ENCODE peak calls at places on chromosome 5, in five cellular contexts. One of them, this sample, is unnamed.

GRCh38 chr5:1638658-1639400 is 115.1 kb upstream of the LPCAT1 start:
- DNase-seq in PC-9: no peak
- DNase-seq in GM23248: no peak
- DNase-seq in neural progenitor cell: no peak
- DNase-seq in GM23338: no peak
- DNase-seq in this sample: no peak

GRCh38 chr5:148542812-148543211 is 111.5 kb downstream of the HTR4 start:
- DNase-seq in PC-9: no peak
- DNase-seq in GM23338: no peak
- DNase-seq in neural progenitor cell: no peak
- DNase-seq in GM23248: peak; percentile 81
- DNase-seq in this sample: no peak

GRCh38 chr5:139383275-139383992 is at the start of gene SLC23A1:
- DNase-seq in neural progenitor cell: no peak
- DNase-seq in GM23248: peak; percentile 47
- DNase-seq in PC-9: peak; percentile 53
- DNase-seq in GM23338: no peak
- DNase-seq in this sample: no peak

GRCh38 chr5:56480305-56481146 is 247.4 kb upstream of the ANKRD55 start:
- DNase-seq in GM23248: peak; percentile 86
- DNase-seq in GM23338: peak; percentile 74
- DNase-seq in PC-9: peak; percentile 37
- DNase-seq in neural progenitor cell: peak; percentile 87
- DNase-seq in this sample: peak; percentile 33

GRCh38 chr5:180139731-180140626 is 68.4 kb upstream of the RNF130 start:
- DNase-seq in neural progenitor cell: no peak
- DNase-seq in GM23248: no peak
- DNase-seq in GM23338: no peak
- DNase-seq in PC-9: no peak
- DNase-seq in this sample: no peak

GRCh38 chr5:114018178-114018577 is 343.7 kb upstream of the KCNN2 start:
- DNase-seq in GM23338: peak; percentile 47
- DNase-seq in neural progenitor cell: peak; percentile 52
- DNase-seq in PC-9: no peak
- DNase-seq in GM23248: no peak
- DNase-seq in this sample: no peak

GRCh38 chr5:77679791-77680190 is 41.3 kb upstream of the OTP start:
- DNase-seq in neural progenitor cell: no peak
- DNase-seq in GM23338: no peak
- DNase-seq in GM23248: peak; percentile 75
- DNase-seq in PC-9: no peak
- DNase-seq in this sample: no peak

GRCh38 chr5:108387756-108388155 is 5.9 kb upstream of the FBXL17 start:
- DNase-seq in PC-9: no peak
- DNase-seq in GM23248: no peak
- DNase-seq in GM23338: no peak
- DNase-seq in neural progenitor cell: no peak
- DNase-seq in this sample: no peak

GRCh38 chr5:172453206-172453985 is 929 bp downstream of the SH3PXD2B start:
- DNase-seq in GM23338: peak; percentile 84
- DNase-seq in GM23248: peak; percentile 87
- DNase-seq in PC-9: peak; percentile 63
- DNase-seq in neural progenitor cell: peak; percentile 88
- DNase-seq in this sample: peak; percentile 71

GRCh38 chr5:74517700-74518099 is 122.8 kb downstream of the ENC1 start:
- DNase-seq in PC-9: no peak
- DNase-seq in neural progenitor cell: no peak
- DNase-seq in GM23338: no peak
- DNase-seq in GM23248: peak; percentile 91
- DNase-seq in this sample: no peak

GRCh38 chr5:153562189-153562588 is 71.7 kb downstream of the GRIA1 start:
- DNase-seq in GM23338: no peak
- DNase-seq in neural progenitor cell: no peak
- DNase-seq in GM23248: peak; percentile 75
- DNase-seq in PC-9: peak; percentile 53
- DNase-seq in this sample: no peak

GRCh38 chr5:77486344-77486962 is 5.7 kb downstream of the WDR41 start:
- DNase-seq in GM23338: no peak
- DNase-seq in GM23248: no peak
- DNase-seq in PC-9: no peak
- DNase-seq in neural progenitor cell: no peak
- DNase-seq in this sample: no peak

GRCh38 chr5:1901081-1901480 is 18.4 kb upstream of the IRX4 start:
- DNase-seq in neural progenitor cell: no peak
- DNase-seq in GM23338: no peak
- DNase-seq in GM23248: peak; percentile 45
- DNase-seq in PC-9: no peak
- DNase-seq in this sample: no peak

GRCh38 chr5:124735169-124735858 is 11.1 kb downstream of the ZNF608 start:
- DNase-seq in PC-9: no peak
- DNase-seq in GM23248: peak; percentile 89
- DNase-seq in neural progenitor cell: peak; percentile 87
- DNase-seq in GM23338: peak; percentile 84
- DNase-seq in this sample: peak; percentile 73

GRCh38 chr5:143824851-143825720 is 13.1 kb downstream of the HMHB1 start:
- DNase-seq in GM23338: peak; percentile 92
- DNase-seq in GM23248: peak; percentile 75
- DNase-seq in neural progenitor cell: peak; percentile 88
- DNase-seq in PC-9: peak; percentile 79
- DNase-seq in this sample: peak; percentile 76

GRCh38 chr5:164934039-164934438 is 1428.6 kb downstream of the MAT2B start:
- DNase-seq in neural progenitor cell: no peak
- DNase-seq in GM23248: no peak
- DNase-seq in PC-9: no peak
- DNase-seq in GM23338: no peak
- DNase-seq in this sample: no peak

GRCh38 chr5:39584921-39585320 is 160.1 kb upstream of the DAB2 start:
- DNase-seq in PC-9: no peak
- DNase-seq in GM23248: peak; percentile 54
- DNase-seq in GM23338: no peak
- DNase-seq in neural progenitor cell: no peak
- DNase-seq in this sample: no peak

GRCh38 chr5:172769598-172770373 is 1.2 kb downstream of the DUSP1 start:
- DNase-seq in GM23248: peak; percentile 54
- DNase-seq in PC-9: no peak
- DNase-seq in GM23338: peak; percentile 31
- DNase-seq in neural progenitor cell: peak; percentile 30
- DNase-seq in this sample: peak; percentile 38

GRCh38 chr5:137752873-137753226 is 1.3 kb downstream of the HNRNPA0 start:
- DNase-seq in PC-9: peak; percentile 21
- DNase-seq in neural progenitor cell: no peak
- DNase-seq in GM23338: peak; percentile 72
- DNase-seq in GM23248: no peak
- DNase-seq in this sample: peak; percentile 47

GRCh38 chr5:117761190-117761589 is 1186.6 kb upstream of the SEMA6A start:
- DNase-seq in GM23248: no peak
- DNase-seq in PC-9: no peak
- DNase-seq in neural progenitor cell: no peak
- DNase-seq in GM23338: peak; percentile 23
- DNase-seq in this sample: no peak

GRCh38 chr5:9192286-9192685 is 353.6 kb downstream of the SEMA5A start:
- DNase-seq in PC-9: no peak
- DNase-seq in GM23338: no peak
- DNase-seq in neural progenitor cell: no peak
- DNase-seq in GM23248: no peak
- DNase-seq in this sample: no peak

GRCh38 chr5:43711496-43711895 is 108.5 kb downstream of the NNT start:
- DNase-seq in neural progenitor cell: no peak
- DNase-seq in GM23338: no peak
- DNase-seq in GM23248: peak; percentile 11
- DNase-seq in PC-9: no peak
- DNase-seq in this sample: peak; percentile 51

GRCh38 chr5:156328766-156329165 is 1.8 kb downstream of the SGCD start:
- DNase-seq in GM23248: peak; percentile 50
- DNase-seq in GM23338: no peak
- DNase-seq in neural progenitor cell: no peak
- DNase-seq in PC-9: no peak
- DNase-seq in this sample: no peak

GRCh38 chr5:88660326-88660946 is 222.5 kb downstream of the MEF2C start:
- DNase-seq in PC-9: peak; percentile 79
- DNase-seq in GM23338: peak; percentile 73
- DNase-seq in neural progenitor cell: peak; percentile 68
- DNase-seq in GM23248: peak; percentile 66
- DNase-seq in this sample: no peak
- TF ChIP-seq EZH2 in PC-9: no peak
- TF ChIP-seq EZH2 in GM23338: no peak
- TF ChIP-seq EZH2 in neural progenitor cell: no peak
- TF ChIP-seq EZH2 in GM23248: no peak
- TF ChIP-seq EZH2 in this sample: no peak

DNA sequence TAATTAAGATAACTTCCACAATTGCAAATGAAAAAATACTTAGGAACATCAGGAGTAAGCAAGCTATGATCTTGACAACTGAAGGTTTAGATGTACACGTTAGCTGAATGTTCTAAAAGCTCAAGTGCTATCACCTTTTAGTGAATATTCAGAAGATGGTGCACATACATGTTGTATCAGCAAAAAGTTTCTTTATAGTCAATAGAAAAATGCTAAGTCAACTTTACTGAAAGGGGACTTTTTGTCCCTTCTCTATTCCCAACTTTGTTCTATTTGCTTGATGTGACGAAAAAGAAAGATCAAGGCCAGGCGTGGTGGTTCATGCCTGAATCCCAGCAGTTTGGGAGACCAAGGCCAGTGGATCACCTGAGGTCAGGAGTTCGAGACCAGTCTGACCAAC is 7.6 kb upstream of the RGMB start:
- DNase-seq in neural progenitor cell: no peak
- DNase-seq in GM23338: no peak
- DNase-seq in PC-9: no peak
- DNase-seq in GM23248: no peak
- DNase-seq in this sample: no peak
- TF ChIP-seq EZH2 in neural progenitor cell: no peak
- TF ChIP-seq EZH2 in GM23338: no peak
- TF ChIP-seq EZH2 in PC-9: no peak
- TF ChIP-seq EZH2 in GM23248: no peak
- TF ChIP-seq EZH2 in this sample: no peak

GRCh38 chr5:171316258-171317121 is 7.4 kb downstream of the TLX3 start:
- DNase-seq in PC-9: no peak
- DNase-seq in neural progenitor cell: peak; percentile 74
- DNase-seq in GM23338: peak; percentile 67
- DNase-seq in GM23248: no peak
- DNase-seq in this sample: no peak
- TF ChIP-seq EZH2 in PC-9: no peak
- TF ChIP-seq EZH2 in neural progenitor cell: peak; percentile 90
- TF ChIP-seq EZH2 in GM23338: peak; percentile 79
- TF ChIP-seq EZH2 in GM23248: no peak
- TF ChIP-seq EZH2 in this sample: peak; percentile 81

GRCh38 chr5:16616536-16617271 is at the start of gene RETREG1:
- DNase-seq in PC-9: peak; percentile 62
- DNase-seq in GM23248: peak; percentile 51
- DNase-seq in GM23338: peak; percentile 69
- DNase-seq in neural progenitor cell: peak; percentile 70
- DNase-seq in this sample: peak; percentile 69
- TF ChIP-seq EZH2 in PC-9: no peak
- TF ChIP-seq EZH2 in GM23248: no peak
- TF ChIP-seq EZH2 in GM23338: no peak
- TF ChIP-seq EZH2 in neural progenitor cell: peak; percentile 56
- TF ChIP-seq EZH2 in this sample: no peak

DNA sequence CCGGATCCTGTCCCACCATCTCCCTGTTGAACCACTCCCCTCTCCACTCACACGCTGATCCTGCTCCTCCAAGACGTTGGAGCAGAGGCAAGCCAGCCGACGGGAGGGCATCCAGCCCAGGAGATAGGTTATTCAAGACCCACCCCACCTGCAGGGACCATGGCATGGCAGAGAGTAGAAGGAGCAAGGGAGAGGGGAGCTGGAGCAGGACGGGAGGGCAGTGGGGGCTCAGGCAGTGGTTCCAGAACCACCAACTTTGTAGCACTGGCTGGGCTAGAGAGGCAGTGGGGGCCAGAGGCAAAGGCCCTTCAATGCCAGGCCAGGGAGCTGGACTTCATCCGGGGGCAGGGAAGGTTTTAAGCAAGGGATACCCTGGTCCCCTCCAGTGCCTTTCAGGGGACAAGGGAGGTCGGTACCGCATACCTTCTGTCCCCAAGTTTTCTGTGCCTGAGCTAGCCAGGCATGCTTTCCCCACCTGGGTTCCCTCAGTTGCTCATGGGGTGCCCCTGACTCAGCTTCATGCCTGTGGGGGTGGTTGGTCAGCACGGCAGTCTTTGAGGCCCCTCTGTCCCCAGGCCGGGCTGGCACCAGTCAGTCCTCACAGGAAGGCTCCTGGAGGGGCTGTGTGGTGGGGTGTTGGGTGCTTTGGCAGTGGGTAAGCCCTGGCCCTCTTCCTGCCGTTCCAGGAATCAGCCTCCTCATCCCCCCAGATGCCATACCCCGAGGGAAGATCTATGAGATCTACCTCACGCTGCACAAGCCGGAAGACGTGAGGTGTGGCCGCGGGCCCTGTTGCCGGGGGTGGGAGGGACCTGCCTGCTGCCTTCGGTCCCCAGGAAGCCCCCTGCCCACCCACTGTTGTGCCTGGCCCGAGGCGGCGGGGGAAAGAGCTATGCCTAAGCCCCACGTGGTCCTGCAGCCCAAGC is 22.4 kb downstream of the HK3 start:
- DNase-seq in GM23248: no peak
- DNase-seq in GM23338: no peak
- DNase-seq in PC-9: no peak
- DNase-seq in neural progenitor cell: no peak
- DNase-seq in this sample: no peak
- TF ChIP-seq EZH2 in GM23248: no peak
- TF ChIP-seq EZH2 in GM23338: no peak
- TF ChIP-seq EZH2 in PC-9: no peak
- TF ChIP-seq EZH2 in neural progenitor cell: no peak
- TF ChIP-seq EZH2 in this sample: no peak

DNA sequence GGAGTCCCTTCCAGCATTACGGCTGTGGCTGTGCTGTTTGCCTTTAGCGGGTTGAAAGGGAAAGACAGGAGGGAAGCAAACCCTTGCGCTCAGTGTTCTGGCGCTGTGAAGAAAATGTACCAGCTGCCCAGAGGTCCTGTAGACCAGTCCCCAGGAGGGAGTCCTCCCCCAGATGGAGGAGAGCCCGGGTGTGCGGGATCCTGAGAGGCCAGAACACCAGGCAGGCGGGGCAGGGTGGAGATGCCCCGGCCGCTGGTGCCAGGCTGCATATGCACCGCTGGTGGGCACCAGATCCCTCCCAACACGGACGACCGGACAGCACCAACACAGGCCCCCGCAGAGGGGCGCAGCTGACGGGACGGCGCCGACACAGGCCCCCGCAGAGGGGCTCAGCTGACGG is 37.2 kb upstream of the SLC9A3 start:
- DNase-seq in PC-9: no peak
- DNase-seq in neural progenitor cell: no peak
- DNase-seq in GM23338: no peak
- DNase-seq in GM23248: no peak
- DNase-seq in this sample: no peak
- TF ChIP-seq EZH2 in PC-9: no peak
- TF ChIP-seq EZH2 in neural progenitor cell: no peak
- TF ChIP-seq EZH2 in GM23338: no peak
- TF ChIP-seq EZH2 in GM23248: no peak
- TF ChIP-seq EZH2 in this sample: peak; percentile 43

This sample was measured in A673.